ENCODE peak calls at places on chromosomes 13 and 19, in nine cellular contexts. Z, S, X, G, R, A, M, V and E are unnamed samples. For H3K27me3, the result is how much of the 10 kb centered on the place peaks cover.

GRCh38 chr13:94020833-94021232 is 458.6 kb downstream of the DCT start:
- DNase-seq in Z (no peak), A (peak), M (no peak), R (no peak), X (no peak), S (no peak), G (no peak), V (no peak), E (no peak)

GRCh38 chr19:14529254-14530004 is at the start of gene TECR:
- DNase-seq in A (peak), Z (peak), M (peak), V (peak), R (peak), S (peak), X (peak), G (peak), E (peak)

GRCh38 chr19:41000310-41000737 is 9.2 kb downstream of the CYP2B6 start:
- DNase-seq in Z (no peak), A (no peak), R (no peak), X (peak), G (no peak), V (no peak), M (no peak), S (no peak), E (peak)

GRCh38 chr13:45446181-45446580 is 18.6 kb upstream of the COG3 start:
- DNase-seq in Z (peak), M (no peak), V (no peak), G (no peak), R (no peak), S (no peak), X (no peak), A (peak), E (peak)

GRCh38 chr13:35470671-35471465 is 5.6 kb downstream of the MAB21L1 start:
- DNase-seq in A (peak), R (no peak), Z (peak), M (peak), V (no peak), X (peak), S (peak), G (peak), E (no peak)

GRCh38 chr19:43789029-43789428 is 8.3 kb upstream of the KCNN4 start:
- DNase-seq in A (peak), R (no peak), X (no peak), V (no peak), S (peak), M (no peak), Z (no peak), G (peak), E (no peak)

GRCh38 chr19:58117841-58118575 is 20.0 kb upstream of the ZSCAN18 start:
- DNase-seq in V (no peak), M (no peak), R (no peak), G (no peak), A (peak), Z (no peak), S (no peak), X (no peak), E (no peak)

GRCh38 chr19:30001794-30002193 is 59.8 kb downstream of the URI1 start:
- DNase-seq in X (no peak), Z (no peak), A (peak), G (no peak), M (no peak), R (no peak), S (no peak), V (no peak), E (no peak)

GRCh38 chr19:13979224-13979623 is 26.9 kb downstream of the RFX1 start:
- DNase-seq in Z (no peak), R (no peak), A (no peak), G (no peak), V (no peak), M (no peak), S (peak), X (peak), E (no peak)

GRCh38 chr19:34173145-34173956 is 1.0 kb downstream of the LSM14A start:
- DNase-seq in G (peak), Z (peak), M (peak), S (peak), V (no peak), X (no peak), A (peak), R (peak), E (peak)

GRCh38 chr13:63855457-63856118 is 2439.9 kb upstream of the PCDH20 start:
- DNase-seq in Z (no peak), R (no peak), S (no peak), M (no peak), X (no peak), A (no peak), V (no peak), G (no peak), E (no peak)

GRCh38 chr19:51294211-51294976 is 17.1 kb upstream of the IGLON5 start:
- DNase-seq in G (no peak), A (no peak), V (no peak), S (peak), Z (no peak), M (no peak), R (no peak), X (no peak), E (no peak)

GRCh38 chr13:42036711-42037110 is 11.7 kb upstream of the DGKH start:
- DNase-seq in A (no peak), X (no peak), M (no peak), G (no peak), S (no peak), Z (no peak), R (no peak), V (no peak), E (no peak)

GRCh38 chr13:42040730-42041016 is 7.8 kb upstream of the DGKH start:
- DNase-seq in A (no peak), R (no peak), V (no peak), X (no peak), S (no peak), M (no peak), G (no peak), Z (no peak), E (peak)

GRCh38 chr13:42039457-42039945 is 8.9 kb upstream of the DGKH start:
- DNase-seq in M (no peak), S (peak), R (peak), G (peak), Z (no peak), A (no peak), V (peak), X (no peak), E (no peak)

GRCh38 chr13:42039946-42040729 is 8.3 kb upstream of the DGKH start:
- DNase-seq in A (peak), R (peak), G (peak), V (peak), X (peak), M (peak), S (peak), Z (peak), E (peak)

DNA sequence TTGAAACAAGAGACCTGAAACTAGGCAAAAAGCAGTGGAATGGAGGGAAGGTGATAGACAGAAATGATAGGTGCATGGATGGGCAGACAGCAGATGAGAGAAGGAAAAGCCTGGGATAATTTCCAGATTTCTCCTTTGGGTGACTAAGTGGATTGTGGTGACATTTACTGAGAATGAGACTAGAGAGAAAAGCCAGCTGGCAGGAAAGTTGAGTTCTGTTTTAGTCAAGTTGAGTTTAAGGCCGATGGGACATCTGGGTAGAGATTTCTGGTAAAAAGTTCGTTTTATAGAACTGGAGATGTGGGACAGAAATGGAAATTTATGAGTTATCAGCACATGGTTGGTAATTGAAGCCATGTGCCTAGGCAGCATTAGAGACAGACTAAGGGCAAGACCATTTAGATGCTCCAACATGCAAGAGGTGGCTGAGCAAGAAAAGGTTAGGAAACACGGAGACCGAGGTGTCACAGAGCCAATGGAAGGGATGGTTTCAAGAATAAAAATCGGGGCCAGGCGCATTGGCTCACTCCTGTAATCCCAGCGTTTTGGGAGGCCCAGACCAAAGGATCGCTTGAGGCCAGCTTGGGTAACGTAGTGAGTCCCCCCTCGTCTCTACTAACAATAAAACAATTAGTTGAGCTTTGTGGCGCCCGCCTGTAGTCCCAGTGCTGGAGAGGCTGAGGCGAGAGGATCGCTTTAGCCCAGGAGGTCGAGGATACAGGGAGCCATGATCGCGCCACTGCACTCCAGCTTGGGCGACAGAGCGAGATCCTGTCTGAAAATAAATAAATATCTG is 9.6 kb upstream of the DGKH start:
- DNase-seq in G (no peak), X (no peak), V (no peak), M (no peak), A (no peak), R (no peak), Z (no peak), S (no peak), E (no peak)
- H3K27me3 ChIP-seq in G (under half), X (under half), V (under half), M (under half), A (under half), R (under half), Z (under half), S (under half), E (under half)

GRCh38 chr13:102978168-102978567 is 88.0 kb downstream of the SLC10A2 start:
- DNase-seq in M (no peak), Z (no peak), A (peak), V (no peak), R (no peak), G (no peak), S (no peak), X (no peak), E (no peak)
- H3K4me3 ChIP-seq in M (no peak), Z (no peak), A (no peak), V (no peak), R (no peak), G (no peak), S (no peak), X (no peak), E (no peak)

GRCh38 chr13:111539791-111540446 is 219.5 kb downstream of the TEX29 start:
- DNase-seq in A (no peak), G (no peak), M (no peak), Z (no peak), S (peak), X (peak), R (no peak), V (no peak), E (no peak)
- H3K27me3 ChIP-seq in A (under half), G (under half), M (under half), Z (half or more), S (half or more), X (half or more), R (under half), V (under half), E (under half)

GRCh38 chr13:48155850-48156249 is 60.9 kb upstream of the MED4 start:
- DNase-seq in X (no peak), S (no peak), M (no peak), G (no peak), V (no peak), Z (peak), A (peak), R (no peak), E (no peak)
- H3K4me3 ChIP-seq in X (no peak), S (no peak), M (no peak), G (no peak), V (no peak), Z (no peak), A (no peak), R (no peak), E (no peak)

GRCh38 chr19:54329476-54330165 is 9.3 kb downstream of the LILRA4 start:
- DNase-seq in G (no peak), X (no peak), V (no peak), Z (no peak), M (no peak), R (no peak), S (no peak), A (no peak), E (no peak)
- H3K27me3 ChIP-seq in G (under half), X (under half), V (under half), Z (under half), M (under half), R (under half), S (under half), A (under half), E (under half)

DNA sequence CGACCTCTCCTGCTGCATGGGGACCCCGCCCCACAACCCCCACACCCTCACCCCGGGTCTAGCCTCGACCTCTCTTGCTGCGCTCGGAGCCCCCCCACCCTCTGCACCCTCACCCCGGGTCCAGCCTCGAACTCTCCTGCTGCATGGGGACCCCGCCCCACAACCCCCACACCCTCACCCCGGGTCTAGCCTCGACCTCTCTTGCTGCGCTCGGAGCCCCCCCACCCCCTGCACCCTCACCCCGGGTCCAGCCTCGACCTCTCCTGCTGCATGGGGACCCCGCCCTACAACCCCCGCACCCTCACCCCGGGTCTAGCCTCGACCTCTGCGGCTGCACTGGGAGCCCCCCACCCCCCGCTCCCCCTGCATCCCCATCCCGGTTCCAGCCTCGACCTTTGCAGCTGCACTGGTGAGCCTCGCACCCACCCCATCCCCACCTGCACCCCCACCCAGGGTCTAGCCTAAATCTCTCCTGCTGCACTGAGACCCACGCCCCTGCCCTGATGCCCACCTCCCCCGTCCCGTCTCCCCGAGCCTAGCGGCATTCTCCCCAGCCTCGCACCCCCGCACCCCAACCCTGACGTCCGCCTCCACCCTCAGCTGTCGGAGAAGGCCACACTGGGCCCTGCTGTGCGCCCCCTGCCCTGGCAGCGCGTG is 1.8 kb downstream of the CFD start:
- DNase-seq in G (no peak), A (no peak), S (no peak), V (no peak), M (no peak), R (no peak), Z (no peak), X (no peak), E (no peak)
- H3K4me3 ChIP-seq in G (peak), A (no peak), S (no peak), V (no peak), M (no peak), R (peak), Z (no peak), X (peak), E (no peak)

DNA sequence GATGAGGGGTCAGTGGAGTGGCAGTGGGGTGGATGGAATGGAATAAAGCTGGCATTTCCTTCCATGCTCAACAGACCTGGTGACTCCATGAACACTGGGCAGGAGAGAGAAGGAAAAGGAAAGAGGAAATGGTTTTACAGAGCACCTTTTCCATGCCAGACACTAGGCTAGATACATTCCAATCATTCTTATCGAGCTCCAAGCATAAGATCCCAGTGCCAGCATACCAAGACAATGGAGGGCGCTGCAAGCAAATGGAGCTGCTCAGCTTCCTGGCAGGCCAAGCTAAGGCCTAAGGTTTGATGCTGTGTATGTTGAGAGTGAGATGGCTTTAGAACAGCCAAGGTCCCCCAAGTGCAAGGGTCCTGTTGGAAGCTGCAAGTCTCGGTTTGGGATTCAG is 113.2 kb downstream of the HSPH1 start:
- DNase-seq in V (peak), X (no peak), S (peak), A (no peak), R (no peak), Z (no peak), G (no peak), M (no peak), E (peak)
- H3K27me3 ChIP-seq in V (under half), X (under half), S (under half), A (under half), R (under half), Z (under half), G (under half), M (under half), E (under half)